ENCODE peak calls at places on chromosomes 2 and 18, in four cellular contexts. R is right cardiac atrium, U is mesenchymal stem cell, X is mesendoderm. H is an unnamed sample.
A peak's percentile ranks its signal among the peaks of the same experiment; 100 is the strongest.

GRCh38 chr2:16508061-16508851 is 157.4 kb downstream of the CYRIA start:
- DNase-seq in R (peak; percentile 34), U (peak; percentile 3), X (peak; percentile 68), H (no peak)

GRCh38 chr2:74186038-74186437 is 7.4 kb upstream of the MOB1A start:
- DNase-seq in U (no peak), X (no peak), R (no peak), H (peak; percentile 29)

GRCh38 chr2:236178921-236179652 is 10.9 kb upstream of the GBX2 start:
- DNase-seq in X (peak; percentile 48), U (peak; percentile 27), R (no peak), H (no peak)

GRCh38 chr2:101625387-101625786 is 72.1 kb upstream of the MAP4K4 start:
- DNase-seq in R (no peak), X (no peak), U (no peak), H (no peak)

GRCh38 chr2:212901604-212902275 is 249.7 kb downstream of the IKZF2 start:
- DNase-seq in X (no peak), U (no peak), R (no peak), H (no peak)

GRCh38 chr18:69787825-69788547 is 159.7 kb downstream of the CD226 start:
- DNase-seq in U (peak; percentile 76), R (no peak), X (peak; percentile 52), H (no peak)

GRCh38 chr2:99488587-99488998 is 1.2 kb downstream of the REV1 start:
- DNase-seq in U (peak; percentile 67), R (no peak), X (no peak), H (no peak)

GRCh38 chr2:109242654-109243331 is 113.8 kb downstream of the SH3RF3 start:
- DNase-seq in R (peak; percentile 58), X (no peak), U (peak; percentile 71), H (no peak)

GRCh38 chr2:163319006-163319405 is 416.8 kb downstream of the FIGN start:
- DNase-seq in R (no peak), U (peak; percentile 74), X (no peak), H (no peak)

GRCh38 chr2:10534514-10535250 is 86.6 kb upstream of the ODC1 start:
- DNase-seq in U (peak; percentile 73), X (peak; percentile 69), R (no peak), H (no peak)

GRCh38 chr2:5453648-5454390 is 238.4 kb upstream of the SOX11 start:
- DNase-seq in U (peak; percentile 67), X (peak; percentile 50), R (no peak), H (no peak)

GRCh38 chr2:213281156-213281555 is 3.1 kb upstream of the SPAG16 start:
- DNase-seq in R (no peak), U (no peak), X (no peak), H (no peak)

GRCh38 chr2:132627542-132627941 is 42.5 kb downstream of the LYPD1 start:
- DNase-seq in R (no peak), X (no peak), U (no peak), H (no peak)

GRCh38 chr2:86566158-86566827 is 3.0 kb upstream of the CHMP3 start:
- DNase-seq in R (no peak), U (no peak), X (no peak), H (no peak)

GRCh38 chr2:102473020-102473419 is at the start of gene SLC9A4:
- DNase-seq in R (no peak), X (peak; percentile 61), U (peak; percentile 46), H (no peak)

GRCh38 chr2:233699424-233700027 is 6.8 kb downstream of the UGT1A6 start:
- DNase-seq in X (no peak), U (peak; percentile 38), R (no peak), H (no peak)

GRCh38 chr18:56374005-56374655 is 264.3 kb downstream of the TXNL1 start:
- DNase-seq in U (peak; percentile 4), R (no peak), X (no peak), H (no peak)

GRCh38 chr18:56999823-57000222 is 147.1 kb upstream of the BOD1L2 start:
- DNase-seq in U (no peak), R (no peak), X (no peak), H (no peak)

GRCh38 chr2:205637779-205638503 is 44.4 kb upstream of the NRP2 start:
- DNase-seq in X (no peak), R (no peak), U (no peak), H (no peak)

GRCh38 chr2:193101591-193101990 is 906.9 kb upstream of the TMEFF2 start:
- DNase-seq in X (no peak), R (no peak), U (no peak), H (no peak)

GRCh38 chr2:34547340-34547739 is 948.2 kb upstream of the FAM98A start:
- DNase-seq in U (no peak), X (peak; percentile 13), R (no peak), H (no peak)

GRCh38 chr2:44233450-44234128 is 41.7 kb upstream of the SLC3A1 start:
- DNase-seq in X (peak; percentile 77), R (no peak), U (peak; percentile 79), H (no peak)

GRCh38 chr2:119219873-119220272 is 3.8 kb upstream of the STEAP3 start:
- DNase-seq in X (no peak), R (no peak), U (peak; percentile 28), H (no peak)

GRCh38 chr2:215338883-215339679 is 27.2 kb downstream of the ATIC start:
- DNase-seq in R (no peak), X (no peak), U (no peak), H (no peak)

GRCh38 chr18:58361212-58361611 is 267.7 kb downstream of the ALPK2 start:
- DNase-seq in X (no peak), U (peak; percentile 18), R (no peak), H (no peak)
- H3K27ac ChIP-seq in X (no peak overlapping the region), U (no peak overlapping the region), R (peak overlapping the region; percentile 9), H (no peak overlapping the region)

DNA sequence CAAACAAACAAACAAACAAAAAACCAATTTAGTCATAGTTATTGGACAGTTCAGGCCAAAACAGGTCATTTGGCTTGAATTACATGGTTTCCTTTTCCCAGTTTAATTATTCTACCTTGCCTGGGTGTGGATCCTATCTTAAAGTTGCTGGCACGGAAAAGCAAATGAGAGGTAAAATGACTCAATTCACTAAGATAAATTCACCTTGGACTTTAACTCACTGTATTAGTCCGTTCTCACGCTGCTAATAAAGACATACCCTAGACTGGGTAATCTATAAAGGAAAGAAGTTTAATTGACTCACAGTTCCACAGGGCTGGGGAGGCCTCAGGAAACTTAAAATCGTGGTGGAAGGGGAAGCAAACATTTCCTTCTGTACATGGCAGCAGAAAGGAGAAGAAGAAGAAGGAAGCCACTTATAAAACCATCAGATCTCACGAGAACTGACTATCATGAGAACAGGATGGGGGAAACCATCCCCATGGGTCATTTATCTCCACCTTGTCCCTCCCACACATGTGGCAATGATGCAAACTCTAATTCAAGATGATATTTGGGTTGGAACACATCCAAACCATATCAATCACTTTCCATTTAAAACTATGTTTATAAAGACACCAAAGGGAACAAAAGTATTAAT is 22.5 kb upstream of the TRAPPC8 start:
- DNase-seq in X (no peak), R (no peak), U (no peak), H (no peak)
- H3K27ac ChIP-seq in X (no peak overlapping the region), R (no peak overlapping the region), U (no peak overlapping the region), H (no peak overlapping the region)

GRCh38 chr2:70091816-70092215 is 4.5 kb downstream of the PCBP1 start:
- DNase-seq in R (no peak), U (no peak), X (no peak), H (no peak)
- H3K27ac ChIP-seq in R (no peak overlapping the region), U (no peak overlapping the region), X (no peak overlapping the region), H (no peak overlapping the region)

GRCh38 chr2:28746504-28747111 is 5.0 kb upstream of the PPP1CB start:
- DNase-seq in X (no peak), R (no peak), U (no peak), H (no peak)
- H3K27ac ChIP-seq in X (no peak overlapping the region), R (no peak overlapping the region), U (no peak overlapping the region), H (no peak overlapping the region)

GRCh38 chr18:46460754-46461153 is 196.3 kb downstream of the LOXHD1 start:
- DNase-seq in U (no peak), R (no peak), X (no peak), H (no peak)
- H3K27ac ChIP-seq in U (no peak overlapping the region), R (no peak overlapping the region), X (no peak overlapping the region), H (no peak overlapping the region)

GRCh38 chr2:85423525-85423924 is 5.0 kb downstream of the SH2D6 start:
- DNase-seq in X (no peak), U (no peak), R (no peak), H (no peak)

GRCh38 chr2:85419009-85419711 is 646 bp downstream of the SH2D6 start:
- DNase-seq in R (no peak), X (no peak), U (no peak), H (no peak)

GRCh38 chr2:85420743-85421705 is 2.5 kb downstream of the SH2D6 start:
- DNase-seq in X (peak; percentile 88), R (peak; percentile 91), U (peak; percentile 78), H (peak; percentile 86)

GRCh38 chr2:85418132-85419008 is at the start of gene SH2D6:
- DNase-seq in X (peak; percentile 96), R (peak; percentile 89), U (peak; percentile 87), H (peak; percentile 55)

DNA sequence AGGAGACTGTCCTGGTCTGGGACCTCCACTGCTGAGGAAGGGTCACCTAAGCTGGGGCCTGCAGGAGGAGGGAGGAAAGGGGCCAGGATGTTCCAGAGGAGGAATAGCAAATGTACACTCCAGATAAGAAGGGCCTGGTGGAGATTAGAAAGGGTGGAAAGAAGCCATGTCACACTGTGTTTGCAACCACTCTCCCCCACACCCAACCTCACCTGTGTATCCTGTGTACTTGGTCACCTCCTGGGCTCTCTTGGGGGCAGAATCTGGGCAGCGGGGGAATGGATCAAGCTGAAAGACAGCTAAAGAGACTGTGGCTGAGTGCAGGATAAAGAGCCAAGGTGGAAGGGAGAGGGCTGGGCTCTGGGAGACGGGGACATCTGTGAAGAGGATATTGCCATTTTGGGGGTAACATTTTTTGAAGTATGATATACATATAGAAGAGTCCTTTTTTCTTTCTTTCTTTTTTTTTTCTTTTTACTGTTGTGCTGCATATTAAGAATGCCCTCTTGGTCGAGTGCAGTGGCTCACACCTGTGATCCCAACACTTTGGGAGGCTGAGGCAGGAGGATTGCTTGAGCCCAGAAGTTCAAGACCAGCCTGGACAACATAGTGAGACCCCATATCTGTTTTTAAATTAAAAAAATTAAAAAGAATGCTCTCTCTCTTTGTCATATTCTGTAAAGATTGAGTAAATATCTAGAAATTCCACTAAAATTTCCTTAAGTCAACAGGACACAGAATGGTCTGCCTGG is 3.4 kb downstream of the SH2D6 start:
- DNase-seq in R (no peak), U (no peak), X (no peak), H (no peak)
- H3K27ac ChIP-seq in R (no peak overlapping the region), U (no peak overlapping the region), X (peak overlapping the region; percentile 4), H (peak overlapping the region; percentile 97)

GRCh38 chr18:50053142-50053541 is 141.8 kb downstream of the MYO5B start:
- DNase-seq in X (no peak), R (no peak), U (no peak), H (no peak)
- H3K27ac ChIP-seq in X (no peak overlapping the region), R (no peak overlapping the region), U (no peak overlapping the region), H (no peak overlapping the region)